ENCODE peak calls at places on chromosomes 6 and 20, in nine cellular contexts. E is CD8-positive, alpha-beta T cell; X is thoracic aorta; F is neuronal stem cell; I is colonic mucosa; W is cardiac muscle cell; M is CD8-positive, alpha-beta memory T cell; G is fibroblast of lung; D is ascending aorta. R is an unnamed sample.

GRCh38 chr20:16479666-16480065 is 93.6 kb downstream of the KIF16B start:
- DNase-seq in E (no peak), X (no peak), F (no peak), I (no peak), W (no peak), M (no peak), G (peak; percentile 45), D (no peak), R (no peak)

GRCh38 chr20:29690274-29690673 is 1567.2 kb upstream of the DEFB115 start:
- DNase-seq in E (no peak), X (no peak), F (no peak), I (no peak), W (no peak), M (no peak), G (no peak), D (no peak), R (no peak)

GRCh38 chr6:42406296-42407280 is 45.1 kb downstream of the TRERF1 start:
- DNase-seq in E (no peak), X (no peak), F (no peak), I (no peak), W (no peak), M (no peak), G (peak; percentile 28), D (no peak), R (no peak)

GRCh38 chr20:38402089-38402488 is 33.0 kb downstream of the SNHG17 start:
- DNase-seq in E (no peak), X (no peak), F (no peak), I (no peak), W (no peak), M (no peak), G (no peak), D (no peak), R (no peak)

GRCh38 chr20:43229696-43230095 is 40.0 kb upstream of the PTPRT start:
- DNase-seq in E (no peak), X (no peak), F (no peak), I (no peak), W (no peak), M (no peak), G (no peak), D (no peak), R (no peak)

GRCh38 chr6:129835691-129836090 is 25.4 kb downstream of the TMEM244 start:
- DNase-seq in E (no peak), X (no peak), F (no peak), I (no peak), W (no peak), M (no peak), G (no peak), D (no peak), R (no peak)

GRCh38 chr6:158285321-158285960 is 26.8 kb upstream of the TULP4 start:
- DNase-seq in E (no peak), X (no peak), F (peak; percentile 15), I (no peak), W (no peak), M (no peak), G (peak; percentile 16), D (no peak), R (no peak)

GRCh38 chr6:35486005-35486925 is 10.6 kb downstream of the TEAD3 start:
- DNase-seq in E (no peak), X (no peak), F (no peak), I (peak; percentile 94), W (no peak), M (no peak), G (no peak), D (no peak), R (no peak)

GRCh38 chr6:147322299-147323162 is 118.3 kb downstream of the STXBP5 start:
- DNase-seq in E (peak; percentile 10), X (no peak), F (no peak), I (no peak), W (no peak), M (no peak), G (peak; percentile 78), D (no peak), R (peak; percentile 84)

GRCh38 chr6:128847481-128848168 is 35.3 kb upstream of the LAMA2 start:
- DNase-seq in E (no peak), X (no peak), F (no peak), I (no peak), W (no peak), M (no peak), G (no peak), D (no peak), R (no peak)

GRCh38 chr20:63968928-63969760 is 586 bp downstream of the ZNF512B start:
- DNase-seq in E (no peak), X (no peak), F (no peak), I (no peak), W (peak; percentile 49), M (peak; percentile 34), G (no peak), D (no peak), R (no peak)

GRCh38 chr20:20412750-20413149 is 44.8 kb downstream of the INSM1 start:
- DNase-seq in E (no peak), X (no peak), F (no peak), I (no peak), W (no peak), M (no peak), G (no peak), D (no peak), R (no peak)

GRCh38 chr6:62285612-62286469 is at the start of gene KHDRBS2:
- DNase-seq in E (peak; percentile 20), X (peak; percentile 7), F (peak; percentile 85), I (peak; percentile 92), W (peak; percentile 94), M (no peak), G (no peak), D (peak; percentile 28), R (no peak)

GRCh38 chr6:14754636-14755513 is 491.0 kb upstream of the JARID2 start:
- DNase-seq in E (no peak), X (no peak), F (no peak), I (no peak), W (no peak), M (peak; percentile 37), G (no peak), D (no peak), R (peak; percentile 26)

GRCh38 chr6:142912125-142912524 is 32.9 kb downstream of the HIVEP2 start:
- DNase-seq in E (no peak), X (no peak), F (no peak), I (no peak), W (no peak), M (no peak), G (no peak), D (no peak), R (no peak)

GRCh38 chr6:142915129-142915697 is 29.8 kb downstream of the HIVEP2 start:
- DNase-seq in E (peak; percentile 27), X (no peak), F (no peak), I (no peak), W (no peak), M (peak; percentile 18), G (no peak), D (no peak), R (no peak)

GRCh38 chr6:142913036-142913510 is 31.9 kb downstream of the HIVEP2 start:
- DNase-seq in E (no peak), X (no peak), F (no peak), I (no peak), W (no peak), M (no peak), G (no peak), D (no peak), R (no peak)

GRCh38 chr6:142914371-142914770 is 30.6 kb downstream of the HIVEP2 start:
- DNase-seq in E (no peak), X (no peak), F (no peak), I (no peak), W (no peak), M (no peak), G (no peak), D (no peak), R (no peak)

GRCh38 chr6:142913511-142914047 is 31.4 kb downstream of the HIVEP2 start:
- DNase-seq in E (peak; percentile 73), X (no peak), F (no peak), I (no peak), W (no peak), M (peak; percentile 53), G (no peak), D (peak; percentile 26), R (peak; percentile 91)
- H3K4me3 ChIP-seq in E (peak overlapping the region; percentile 43), X (peak overlapping the region; percentile 39), F (no peak overlapping the region), I (no peak overlapping the region), W (no peak overlapping the region), M (peak overlapping the region; percentile 66), G (no peak overlapping the region), D (no peak overlapping the region), R (peak overlapping the region; percentile 93)

DNA sequence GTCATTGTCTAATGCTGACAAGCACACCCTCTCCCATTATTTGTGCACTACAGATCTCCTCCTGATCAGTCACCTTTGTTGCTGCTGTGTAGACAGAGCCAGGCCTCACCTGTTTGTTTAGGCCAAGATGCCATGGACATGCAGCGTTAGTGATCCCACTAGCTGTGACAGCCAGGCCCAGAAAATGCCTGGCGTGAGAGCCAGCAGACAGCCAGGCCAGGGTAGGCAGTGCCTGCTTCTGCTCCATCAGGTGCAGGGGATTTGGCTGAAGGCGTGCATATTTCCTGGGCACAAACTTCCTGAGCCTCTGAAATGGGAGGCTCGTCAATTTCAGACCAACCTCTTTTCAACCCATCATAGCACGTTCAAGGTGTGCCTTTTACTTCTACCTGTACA is 27.3 kb downstream of the MANBAL start:
- DNase-seq in E (no peak), X (no peak), F (no peak), I (no peak), W (no peak), M (no peak), G (no peak), D (no peak), R (no peak)
- H3K27ac ChIP-seq in E (no peak overlapping the region), X (no peak overlapping the region), F (no peak overlapping the region), I (no peak overlapping the region), W (peak overlapping the region; percentile 93), M (no peak overlapping the region), G (no peak overlapping the region), D (peak overlapping the region; percentile 96), R (no peak overlapping the region)

GRCh38 chr6:27575594-27576361 is 102.9 kb upstream of the ZNF184 start:
- DNase-seq in E (no peak), X (no peak), F (no peak), I (no peak), W (no peak), M (no peak), G (no peak), D (no peak), R (no peak)
- H3K4me3 ChIP-seq in E (no peak overlapping the region), X (no peak overlapping the region), F (no peak overlapping the region), I (no peak overlapping the region), W (no peak overlapping the region), M (no peak overlapping the region), G (no peak overlapping the region), D (no peak overlapping the region), R (no peak overlapping the region)

DNA sequence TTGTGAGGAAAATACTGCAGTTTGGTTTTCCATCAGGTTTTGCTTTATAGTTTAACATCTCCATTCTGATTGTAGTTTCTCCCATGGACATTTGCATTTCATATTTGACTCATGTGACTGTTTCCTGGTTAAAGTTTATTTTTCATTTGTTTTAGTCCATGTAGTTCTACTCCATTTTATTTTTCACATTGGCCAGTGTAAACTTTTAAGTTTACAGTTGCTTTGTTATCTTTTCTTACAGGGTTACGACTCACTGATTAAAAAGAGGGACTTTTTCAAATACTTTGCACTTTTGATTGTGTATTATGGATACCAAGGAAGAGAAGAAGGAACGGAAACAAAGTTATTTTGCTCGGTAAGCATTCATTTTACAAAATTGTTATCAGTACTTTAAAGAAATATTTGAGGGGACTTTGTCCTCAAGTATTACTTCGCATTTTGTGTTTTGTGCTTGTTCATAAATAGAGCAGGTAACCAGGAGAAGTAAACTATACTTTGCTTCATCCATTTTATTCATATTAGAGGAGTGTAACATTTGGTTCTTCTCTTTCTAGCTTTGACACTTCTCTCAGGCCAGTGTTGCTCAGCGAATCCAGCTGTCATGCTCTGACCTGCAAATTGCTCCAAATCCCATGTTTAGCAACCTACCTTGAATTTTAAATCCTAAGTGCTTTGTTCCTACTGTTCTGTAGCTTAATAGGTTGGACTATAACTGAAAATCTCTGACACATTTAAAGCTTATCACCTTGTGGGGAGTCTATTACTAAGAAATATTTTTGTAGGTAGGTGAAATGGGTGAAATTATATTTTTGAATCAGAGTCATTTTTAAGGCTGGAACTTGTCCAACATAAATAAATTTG is 24.5 kb downstream of the NCOA7 start:
- DNase-seq in E (no peak), X (no peak), F (no peak), I (no peak), W (no peak), M (no peak), G (peak; percentile 56), D (no peak), R (no peak)
- H3K27ac ChIP-seq in E (no peak overlapping the region), X (peak overlapping the region; percentile 5), F (no peak overlapping the region), I (no peak overlapping the region), W (no peak overlapping the region), M (no peak overlapping the region), G (no peak overlapping the region), D (peak overlapping the region; percentile 10), R (no peak overlapping the region)